ENCODE peak calls at places on chromosomes 3 and 15, in six cellular contexts. One of them, this sample, is unnamed.

GRCh38 chr15:70217246-70218160 is 119.8 kb upstream of the TLE3 start:
- DNase-seq in GOT3: no peak
- DNase-seq in KBM-7: no peak
- DNase-seq in fibroblast of villous mesenchyme: no peak
- DNase-seq in GM12891: no peak
- DNase-seq in renal cortical epithelial cell: no peak
- DNase-seq in this sample: no peak

GRCh38 chr3:10511809-10512494 is 6.6 kb upstream of the ATP2B2 start:
- DNase-seq in GOT3: no peak
- DNase-seq in KBM-7: no peak
- DNase-seq in fibroblast of villous mesenchyme: no peak
- DNase-seq in GM12891: no peak
- DNase-seq in renal cortical epithelial cell: peak
- DNase-seq in this sample: no peak

GRCh38 chr15:64501396-64501716 is 41.0 kb downstream of the ZNF609 start:
- DNase-seq in GOT3: no peak
- DNase-seq in KBM-7: no peak
- DNase-seq in fibroblast of villous mesenchyme: no peak
- DNase-seq in GM12891: no peak
- DNase-seq in renal cortical epithelial cell: no peak
- DNase-seq in this sample: no peak

GRCh38 chr15:98800437-98801233 is 152.3 kb downstream of the IGF1R start:
- DNase-seq in GOT3: peak
- DNase-seq in KBM-7: peak
- DNase-seq in fibroblast of villous mesenchyme: peak
- DNase-seq in GM12891: no peak
- DNase-seq in renal cortical epithelial cell: peak
- DNase-seq in this sample: peak

GRCh38 chr15:34651962-34652725 is 68.7 kb upstream of the GOLGA8B start:
- DNase-seq in GOT3: no peak
- DNase-seq in KBM-7: peak
- DNase-seq in fibroblast of villous mesenchyme: no peak
- DNase-seq in GM12891: no peak
- DNase-seq in renal cortical epithelial cell: no peak
- DNase-seq in this sample: no peak

GRCh38 chr3:154795046-154795445 is 285.1 kb upstream of the MME start:
- DNase-seq in GOT3: no peak
- DNase-seq in KBM-7: no peak
- DNase-seq in fibroblast of villous mesenchyme: no peak
- DNase-seq in GM12891: no peak
- DNase-seq in renal cortical epithelial cell: no peak
- DNase-seq in this sample: no peak

GRCh38 chr15:71344316-71344715 is 229.0 kb downstream of the THSD4 start:
- DNase-seq in GOT3: no peak
- DNase-seq in KBM-7: no peak
- DNase-seq in fibroblast of villous mesenchyme: no peak
- DNase-seq in GM12891: no peak
- DNase-seq in renal cortical epithelial cell: no peak
- DNase-seq in this sample: no peak

GRCh38 chr15:35445891-35446290 is 100.1 kb downstream of the DPH6 start:
- DNase-seq in GOT3: no peak
- DNase-seq in KBM-7: no peak
- DNase-seq in fibroblast of villous mesenchyme: peak
- DNase-seq in GM12891: no peak
- DNase-seq in renal cortical epithelial cell: no peak
- DNase-seq in this sample: no peak

GRCh38 chr15:32148833-32149555 is 118.7 kb downstream of the CHRNA7 start:
- DNase-seq in GOT3: no peak
- DNase-seq in KBM-7: no peak
- DNase-seq in fibroblast of villous mesenchyme: no peak
- DNase-seq in GM12891: no peak
- DNase-seq in renal cortical epithelial cell: no peak
- DNase-seq in this sample: no peak

GRCh38 chr15:27844018-27844666 is 255.0 kb downstream of the OCA2 start:
- DNase-seq in GOT3: no peak
- DNase-seq in KBM-7: no peak
- DNase-seq in fibroblast of villous mesenchyme: peak
- DNase-seq in GM12891: no peak
- DNase-seq in renal cortical epithelial cell: peak
- DNase-seq in this sample: no peak

GRCh38 chr3:124269619-124270018 is 277.7 kb upstream of the ROPN1 start:
- DNase-seq in GOT3: no peak
- DNase-seq in KBM-7: no peak
- DNase-seq in fibroblast of villous mesenchyme: no peak
- DNase-seq in GM12891: no peak
- DNase-seq in renal cortical epithelial cell: no peak
- DNase-seq in this sample: no peak

GRCh38 chr15:55829826-55830225 is 86.9 kb upstream of the PRTG start:
- DNase-seq in GOT3: no peak
- DNase-seq in KBM-7: no peak
- DNase-seq in fibroblast of villous mesenchyme: peak
- DNase-seq in GM12891: no peak
- DNase-seq in renal cortical epithelial cell: no peak
- DNase-seq in this sample: no peak

GRCh38 chr15:90744759-90745402 is 27.7 kb downstream of the BLM start:
- DNase-seq in GOT3: no peak
- DNase-seq in KBM-7: no peak
- DNase-seq in fibroblast of villous mesenchyme: no peak
- DNase-seq in GM12891: no peak
- DNase-seq in renal cortical epithelial cell: no peak
- DNase-seq in this sample: no peak

GRCh38 chr3:111998661-111999641 is at the start of gene TAGLN3:
- DNase-seq in GOT3: no peak
- DNase-seq in KBM-7: no peak
- DNase-seq in fibroblast of villous mesenchyme: no peak
- DNase-seq in GM12891: no peak
- DNase-seq in renal cortical epithelial cell: peak
- DNase-seq in this sample: peak

GRCh38 chr15:70259030-70259424 is 161.3 kb upstream of the TLE3 start:
- DNase-seq in GOT3: no peak
- DNase-seq in KBM-7: no peak
- DNase-seq in fibroblast of villous mesenchyme: peak
- DNase-seq in GM12891: no peak
- DNase-seq in renal cortical epithelial cell: peak
- DNase-seq in this sample: no peak